ENCODE peak calls at places on chromosomes 3 and 15, in four cellular contexts. K, V, S and Q are unnamed samples.
A peak's percentile ranks its signal among the peaks of the same experiment; 100 is the strongest.

GRCh38 chr3:170359178-170359704 is 1.7 kb downstream of the SKIL start:
- DNase-seq in S (no peak), V (no peak), K (no peak), Q (no peak)

GRCh38 chr3:29409409-29409808 is 128.5 kb downstream of the RBMS3 start:
- DNase-seq in S (no peak), K (no peak), V (no peak), Q (no peak)

GRCh38 chr15:97014001-97014400 is 683.5 kb downstream of the NR2F2 start:
- DNase-seq in S (no peak), V (no peak), K (no peak), Q (no peak)

GRCh38 chr3:149010504-149010951 is 19.2 kb downstream of the GYG1 start:
- DNase-seq in K (no peak), V (no peak), S (no peak), Q (no peak)

GRCh38 chr3:100635273-100635701 is 25.9 kb downstream of the ADGRG7 start:
- DNase-seq in S (peak; percentile 49), K (no peak), V (no peak), Q (no peak)

GRCh38 chr15:27797765-27798164 is 301.4 kb downstream of the OCA2 start:
- DNase-seq in V (no peak), S (peak; percentile 61), K (no peak), Q (no peak)

GRCh38 chr15:33649217-33649933 is 318.9 kb upstream of the CHRM5 start:
- DNase-seq in K (no peak), V (no peak), S (no peak), Q (no peak)

GRCh38 chr15:76996526-76997401 is 1.8 kb downstream of the PSTPIP1 start:
- DNase-seq in S (no peak), K (no peak), V (peak; percentile 88), Q (no peak)

GRCh38 chr3:44439499-44440295 is 37.8 kb downstream of the ZNF445 start:
- DNase-seq in K (no peak), V (peak; percentile 89), S (peak; percentile 61), Q (peak; percentile 49)

GRCh38 chr15:58749532-58750337 is at the start of gene ADAM10:
- DNase-seq in V (peak; percentile 100), S (peak; percentile 99), K (peak; percentile 99), Q (peak; percentile 98)
- TF ChIP-seq POLR2A in V (peak; percentile 2), S (peak; percentile 60), K (peak; percentile 90), Q (peak; percentile 97)

GRCh38 chr3:143036557-143036956 is 35.2 kb downstream of the U2SURP start:
- DNase-seq in K (no peak), S (no peak), V (no peak), Q (no peak)
- H3K27ac ChIP-seq in K (no peak overlapping the region), S (no peak overlapping the region), V (no peak overlapping the region), Q (no peak overlapping the region)

GRCh38 chr15:70261083-70261482 is 163.4 kb upstream of the TLE3 start:
- DNase-seq in K (no peak), S (no peak), V (peak; percentile 31), Q (no peak)

GRCh38 chr15:70262591-70263274 is 165.0 kb upstream of the TLE3 start:
- DNase-seq in V (peak; percentile 76), S (no peak), K (no peak), Q (no peak)

GRCh38 chr15:70260580-70260979 is 162.9 kb upstream of the TLE3 start:
- DNase-seq in S (no peak), V (peak; percentile 72), K (no peak), Q (no peak)

GRCh38 chr15:70264014-70264492 is 166.3 kb upstream of the TLE3 start:
- DNase-seq in S (no peak), K (no peak), V (peak; percentile 46), Q (no peak)

GRCh38 chr15:70262171-70262570 is 164.5 kb upstream of the TLE3 start:
- DNase-seq in V (peak; percentile 16), S (no peak), K (no peak), Q (no peak)
- H3K4me1 ChIP-seq in V (peaks cover 84% of the 10 kb centered on the region), S (peaks cover 13% of the 10 kb centered on the region), K (no peaks in the 10 kb centered on the region), Q (peaks cover 22% of the 10 kb centered on the region)

DNA sequence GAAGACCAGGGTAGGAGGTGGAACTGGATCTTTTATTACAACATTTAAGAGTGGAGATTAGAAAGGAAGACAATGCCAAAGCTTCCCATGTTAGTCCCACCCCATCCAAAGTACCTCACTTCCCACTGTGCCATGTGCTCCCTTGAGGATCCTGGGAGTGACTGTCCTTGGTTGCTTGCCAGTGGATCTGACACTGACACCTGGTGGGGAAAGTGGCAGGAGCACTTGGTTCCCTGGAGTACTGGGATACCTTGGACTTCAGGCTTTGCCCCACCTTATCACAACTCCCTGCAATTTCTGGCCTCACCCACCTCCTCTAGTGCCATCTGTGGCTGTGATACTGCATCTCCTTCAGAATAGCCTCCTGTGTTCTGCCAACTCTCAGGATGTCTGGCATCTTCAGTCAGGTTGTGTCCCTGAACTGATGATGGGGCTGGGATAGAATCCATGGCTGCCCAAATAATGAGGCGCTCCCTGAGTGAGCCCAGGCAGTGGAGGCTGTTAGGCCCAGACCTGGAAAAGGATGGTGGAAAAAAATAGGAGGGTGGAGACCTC is 1.3 kb downstream of the ELL3 start:
- DNase-seq in K (peak; percentile 25), V (no peak), S (peak; percentile 81), Q (peak; percentile 75)
- TF ChIP-seq POLR2A in K (no peak), V (no peak), S (no peak), Q (no peak)

DNA sequence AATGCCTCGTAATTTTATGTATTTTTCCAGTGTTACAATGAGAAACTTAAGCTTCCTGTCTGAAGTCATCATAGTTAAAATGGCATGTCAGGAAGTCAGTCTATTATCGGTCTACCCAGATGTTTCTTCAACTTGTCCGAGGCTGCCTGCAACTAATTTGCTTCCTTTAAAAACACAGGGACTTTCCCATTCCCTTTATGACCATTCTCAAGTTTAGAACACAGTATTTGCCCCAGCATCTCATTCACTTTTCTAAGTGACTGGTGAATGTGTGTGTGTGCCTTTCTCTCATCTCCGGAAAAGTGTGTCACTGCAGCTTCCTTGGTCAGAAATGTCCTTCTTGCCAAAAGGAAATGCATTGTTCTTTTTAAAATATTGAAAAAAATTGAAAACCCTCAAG is 466.6 kb downstream of the RAP2B start:
- DNase-seq in K (no peak), S (no peak), V (no peak), Q (no peak)
- H3K27ac ChIP-seq in K (no peak overlapping the region), S (no peak overlapping the region), V (no peak overlapping the region), Q (no peak overlapping the region)

DNA sequence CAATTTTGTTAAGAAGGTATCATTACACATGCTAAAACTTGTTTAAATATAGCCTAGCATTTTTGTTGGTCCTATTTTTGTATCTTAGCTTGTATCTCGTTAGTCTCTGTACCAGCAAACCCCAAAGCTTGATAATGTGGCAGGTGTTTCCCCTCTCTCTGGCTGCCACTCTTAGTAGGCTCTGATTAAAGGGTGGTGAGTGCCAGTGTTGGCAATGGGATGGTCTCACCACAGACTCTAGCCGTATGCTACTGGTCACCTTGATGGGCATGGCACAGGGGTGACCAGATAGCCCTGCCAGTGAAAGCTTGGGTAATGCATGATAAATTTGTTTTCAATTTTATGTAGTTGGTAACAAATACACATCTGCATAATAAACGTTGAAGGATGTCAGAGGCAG is 188.3 kb downstream of the CFAP20DC start:
- DNase-seq in K (no peak), S (no peak), V (no peak), Q (no peak)
- H3K4me1 ChIP-seq in K (no peaks in the 10 kb centered on the region), S (no peaks in the 10 kb centered on the region), V (no peaks in the 10 kb centered on the region), Q (no peaks in the 10 kb centered on the region)

GRCh38 chr3:157204880-157205279 is 44.9 kb upstream of the CCNL1 start:
- DNase-seq in S (no peak), V (no peak), K (no peak), Q (no peak)

GRCh38 chr3:157195965-157196364 is 36.0 kb upstream of the CCNL1 start:
- DNase-seq in K (no peak), V (no peak), S (no peak), Q (no peak)

GRCh38 chr3:157204431-157204830 is 44.5 kb upstream of the CCNL1 start:
- DNase-seq in S (no peak), V (no peak), K (no peak), Q (no peak)

GRCh38 chr3:157201648-157202278 is 41.8 kb upstream of the CCNL1 start:
- DNase-seq in S (no peak), K (peak; percentile 57), V (no peak), Q (no peak)

DNA sequence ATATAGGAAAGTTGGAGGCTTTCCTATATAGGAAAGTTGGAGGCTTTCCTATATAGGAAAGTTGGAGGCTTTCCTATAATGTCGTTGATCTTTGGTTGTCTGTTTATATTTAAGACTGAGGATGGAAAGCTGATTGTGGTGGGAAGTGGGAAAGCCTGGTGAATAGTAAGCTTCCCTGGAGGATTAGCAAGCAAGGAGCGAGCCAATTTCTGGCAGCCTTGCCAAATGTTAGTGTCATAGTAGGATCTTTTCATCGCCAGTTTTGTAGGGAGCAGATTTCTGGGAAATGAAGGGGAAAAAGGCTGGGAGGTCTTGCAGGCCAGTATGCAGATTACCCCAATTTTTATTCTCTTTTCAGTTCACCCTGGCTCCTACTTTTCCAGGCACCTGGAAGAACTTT is 39.9 kb upstream of the CCNL1 start:
- DNase-seq in K (no peak), S (no peak), V (no peak), Q (no peak)
- TF ChIP-seq POLR2A in K (no peak), S (no peak), V (no peak), Q (no peak)

GRCh38 chr15:47443839-47444238 is 273.5 kb upstream of the SEMA6D start:
- DNase-seq in V (no peak), S (no peak), K (no peak), Q (no peak)
- H3K27ac ChIP-seq in V (no peak overlapping the region), S (no peak overlapping the region), K (no peak overlapping the region), Q (no peak overlapping the region)

DNA sequence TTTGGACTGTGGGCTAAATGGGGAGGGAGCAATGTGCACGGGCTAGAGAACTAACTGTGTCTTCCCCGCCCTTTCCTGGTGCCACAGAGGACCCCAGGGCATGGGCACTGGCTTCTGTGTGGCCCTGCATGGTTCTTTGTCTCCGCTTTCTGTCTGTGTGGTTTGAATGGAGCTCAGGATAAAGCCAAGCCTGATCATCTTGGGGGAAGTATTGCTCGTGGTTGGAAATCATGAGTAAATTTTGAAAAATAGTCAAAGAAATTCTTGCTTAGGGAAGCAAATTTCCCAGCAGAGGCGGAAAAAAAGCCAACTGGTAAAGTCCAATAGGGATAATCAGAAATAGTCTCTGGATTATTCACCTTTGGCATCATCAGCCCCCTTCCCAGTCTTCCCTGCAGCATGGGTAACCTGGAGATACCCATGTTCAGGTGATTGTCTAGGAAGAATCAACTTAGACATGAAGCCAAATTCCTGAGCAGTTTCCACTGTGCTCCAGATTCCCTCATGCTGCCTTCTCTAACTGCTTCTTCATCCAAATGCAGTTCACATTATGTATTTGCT is 55.4 kb downstream of the MAGEF1 start:
- DNase-seq in K (no peak), S (no peak), V (no peak), Q (no peak)
- H3K4me1 ChIP-seq in K (no peaks in the 10 kb centered on the region), S (no peaks in the 10 kb centered on the region), V (peaks cover 9% of the 10 kb centered on the region), Q (no peaks in the 10 kb centered on the region)